ENCODE peak calls at places on chromosomes 3 and 15, in nine cellular contexts. X is transverse colon, Z is upper lobe of left lung, F is spleen, L is GM12878, U is Panc1, N is HCT116, A is K562, S is prostate gland. V is an unnamed sample. For H3K9me3, the result is how much of the 10 kb centered on the place peaks cover.

GRCh38 chr15:70258369-70259029 is 160.8 kb upstream of the TLE3 start:
- DNase-seq in X (peak), Z (peak), F (peak), L (no peak), U (no peak), N (no peak), A (no peak), S (no peak), V (no peak)

GRCh38 chr3:131898346-131898745 is 136.5 kb downstream of the CPNE4 start:
- DNase-seq in X (no peak), Z (no peak), F (no peak), L (no peak), U (no peak), N (no peak), A (no peak), S (no peak), V (no peak)

GRCh38 chr15:29852201-29852600 is 29.9 kb upstream of the TJP1 start:
- DNase-seq in X (no peak), Z (no peak), F (no peak), L (no peak), U (no peak), N (no peak), A (no peak), S (no peak), V (no peak)

GRCh38 chr15:42490246-42490742 is 647 bp downstream of the ZNF106 start:
- DNase-seq in X (no peak), Z (no peak), F (no peak), L (no peak), U (no peak), N (no peak), A (no peak), S (no peak), V (no peak)

GRCh38 chr3:38725726-38726410 is 76.4 kb upstream of the SCN5A start:
- DNase-seq in X (no peak), Z (no peak), F (no peak), L (no peak), U (no peak), N (no peak), A (peak), S (no peak), V (no peak)

GRCh38 chr3:178263236-178263916 is 272.9 kb upstream of the KCNMB2 start:
- DNase-seq in X (no peak), Z (no peak), F (no peak), L (no peak), U (no peak), N (no peak), A (no peak), S (no peak), V (no peak)

GRCh38 chr15:52415628-52416027 is 113.1 kb downstream of the MYO5A start:
- DNase-seq in X (no peak), Z (no peak), F (no peak), L (no peak), U (no peak), N (no peak), A (no peak), S (no peak), V (no peak)

GRCh38 chr15:89847101-89847500 is 32.4 kb upstream of the ANPEP start:
- DNase-seq in X (no peak), Z (peak), F (no peak), L (no peak), U (no peak), N (no peak), A (no peak), S (no peak), V (no peak)

GRCh38 chr15:99249270-99249817 is at the start of gene TTC23:
- DNase-seq in X (peak), Z (peak), F (no peak), L (no peak), U (peak), N (peak), A (no peak), S (peak), V (no peak)

GRCh38 chr3:173399001-173399400 is 1.5 kb downstream of the NLGN1 start:
- DNase-seq in X (no peak), Z (no peak), F (no peak), L (no peak), U (no peak), N (no peak), A (no peak), S (no peak), V (no peak)

GRCh38 chr15:63381301-63382192 is at the start of gene CA12:
- DNase-seq in X (peak), Z (peak), F (peak), L (no peak), U (no peak), N (no peak), A (no peak), S (peak), V (peak)

GRCh38 chr3:13414040-13414729 is 5.9 kb downstream of the NUP210 start:
- DNase-seq in X (peak), Z (peak), F (peak), L (peak), U (no peak), N (no peak), A (no peak), S (no peak), V (peak)

GRCh38 chr15:32817570-32817969 is 99.8 kb downstream of the GREM1 start:
- DNase-seq in X (no peak), Z (no peak), F (no peak), L (no peak), U (no peak), N (no peak), A (no peak), S (no peak), V (no peak)
- H3K27ac ChIP-seq in X (no peak), Z (no peak), F (no peak), L (no peak), U (no peak), N (no peak), A (no peak), S (no peak), V (no peak)

GRCh38 chr15:25230442-25230841 is 208.4 kb downstream of the UBE3A start:
- DNase-seq in X (no peak), Z (no peak), F (no peak), L (no peak), U (no peak), N (no peak), A (no peak), S (no peak), V (no peak)
- H3K9me3 ChIP-seq in X (under half), Z (under half), F (half or more), L (under half), U (under half), N (under half), A (under half), S (under half), V (half or more)

DNA sequence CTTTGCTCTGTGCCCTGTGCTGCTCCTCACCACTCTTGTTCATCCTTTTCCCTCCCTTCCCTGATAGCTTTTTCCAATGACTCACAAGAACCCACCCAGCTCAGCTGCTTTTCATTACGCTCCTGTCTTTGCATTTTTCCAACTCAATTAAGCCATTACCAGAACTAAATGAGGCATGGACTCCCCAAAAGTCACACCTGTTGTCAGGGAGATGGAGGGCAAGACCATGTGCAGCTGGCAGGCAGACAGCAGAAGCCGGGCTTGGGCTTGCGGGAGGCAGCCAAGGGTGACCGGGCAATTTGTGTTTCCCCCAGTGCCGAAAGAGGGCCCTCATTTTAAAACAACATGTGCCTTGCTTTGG is 64.3 kb downstream of the CASR start:
- DNase-seq in X (no peak), Z (no peak), F (peak), L (no peak), U (no peak), N (no peak), A (no peak), S (no peak), V (no peak)
- TF ChIP-seq POLR2AphosphoS5 in X (no peak), Z (no peak), F (no peak), L (no peak), U (no peak), N (no peak), A (no peak), S (no peak), V (no peak)

DNA sequence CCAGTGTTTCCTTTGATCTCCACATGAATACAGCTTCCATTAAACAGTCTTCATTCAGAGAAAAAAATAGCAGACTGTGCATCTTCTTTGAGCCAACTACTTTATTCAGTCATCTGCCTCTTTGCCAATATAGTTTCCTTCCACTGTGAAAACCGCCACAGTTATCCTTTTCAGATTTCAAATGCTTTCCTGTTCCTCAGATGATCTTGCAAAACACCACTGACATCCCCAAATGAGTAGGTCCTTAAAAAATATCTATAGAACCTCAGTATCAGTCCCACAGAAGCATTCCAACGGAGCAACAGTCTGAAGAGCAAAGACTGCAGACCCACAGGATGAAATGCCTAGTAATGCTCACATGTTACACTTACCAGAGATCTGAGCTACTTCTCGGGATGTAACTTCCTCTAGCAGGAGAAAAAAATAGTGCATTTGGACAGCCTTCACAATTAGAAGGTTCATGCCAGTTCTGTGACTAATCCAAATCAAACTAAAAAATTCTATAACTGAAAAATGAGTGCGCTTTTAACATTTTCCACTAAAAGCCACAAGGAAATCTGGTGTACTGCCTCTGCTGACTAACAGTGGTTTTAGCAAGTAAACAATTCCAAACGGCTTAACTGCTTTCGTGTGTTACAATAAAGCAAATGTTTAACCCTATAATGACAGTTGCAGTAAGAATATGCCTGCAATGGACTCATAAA is at the start of gene ANKRD28:
- DNase-seq in X (no peak), Z (peak), F (no peak), L (no peak), U (peak), N (peak), A (peak), S (no peak), V (no peak)
- H3K27ac ChIP-seq in X (peak), Z (peak), F (peak), L (peak), U (peak), N (peak), A (peak), S (peak), V (peak)

DNA sequence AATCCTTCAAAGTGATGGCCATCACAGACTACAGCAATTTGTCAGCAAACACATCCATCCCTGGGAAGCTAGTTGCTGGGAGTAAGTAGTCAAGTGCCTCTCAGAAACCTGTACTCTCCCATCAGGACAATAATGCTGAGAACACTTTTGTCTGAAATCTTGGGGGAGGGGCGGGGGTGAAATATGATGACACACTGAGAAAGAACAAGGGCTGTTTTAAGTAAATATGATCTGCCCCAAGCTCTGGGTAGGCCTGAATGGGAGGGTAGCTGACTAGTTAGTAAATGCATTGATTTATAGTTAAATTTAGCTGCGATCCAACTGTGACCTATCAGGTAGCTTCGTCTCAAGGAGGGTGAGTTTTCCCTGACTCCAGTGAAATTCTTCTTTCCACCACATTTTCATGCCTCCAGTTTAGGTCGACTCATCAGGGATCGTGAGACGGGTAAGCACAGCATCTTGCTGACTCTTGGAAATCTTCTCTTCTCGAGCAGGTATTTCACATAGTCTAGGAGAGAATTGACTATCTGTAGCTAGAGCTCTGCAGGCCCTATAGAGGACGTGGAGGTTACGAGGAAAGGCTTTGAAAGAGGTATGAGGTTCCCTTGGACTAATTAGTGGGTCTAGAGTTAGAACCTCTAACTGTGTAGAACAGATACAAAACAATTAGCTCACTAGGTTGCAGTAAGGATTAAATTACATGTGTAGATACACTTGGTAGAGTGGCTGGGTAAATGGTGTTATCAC is 213.4 kb upstream of the SLC2A2 start:
- DNase-seq in X (no peak), Z (no peak), F (no peak), L (no peak), U (no peak), N (no peak), A (peak), S (no peak), V (no peak)
- H3K9me3 ChIP-seq in X (under half), Z (under half), F (under half), L (under half), U (under half), N (under half), A (under half), S (under half), V (under half)

DNA sequence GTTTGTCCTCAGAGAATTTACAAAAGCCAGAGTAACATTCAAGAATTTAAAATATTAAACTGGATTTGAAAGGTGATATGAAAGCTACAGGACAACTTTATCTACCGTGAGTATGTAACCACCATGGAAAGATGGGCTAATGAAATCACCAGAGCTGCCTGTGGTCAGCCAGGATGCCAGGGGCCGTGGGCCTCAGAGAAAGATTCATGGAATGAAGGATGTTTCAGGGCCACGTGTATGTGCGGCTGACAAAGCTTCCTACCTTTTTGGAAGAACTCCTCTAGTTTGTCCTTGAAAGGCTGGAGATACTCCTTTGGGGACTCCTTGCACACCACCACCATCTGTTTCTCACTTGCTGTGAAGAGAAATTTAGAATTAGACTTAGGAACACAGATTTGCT is 138.9 kb downstream of the GREM1 start:
- DNase-seq in X (no peak), Z (no peak), F (no peak), L (no peak), U (no peak), N (no peak), A (no peak), S (no peak), V (no peak)
- TF ChIP-seq POLR2AphosphoS5 in X (no peak), Z (no peak), F (no peak), L (no peak), U (no peak), N (no peak), A (no peak), S (no peak), V (no peak)

GRCh38 chr3:157871248-157871647 is 235.0 kb downstream of the SHOX2 start:
- DNase-seq in X (no peak), Z (no peak), F (no peak), L (no peak), U (no peak), N (no peak), A (no peak), S (no peak), V (no peak)

GRCh38 chr3:157865449-157865862 is 240.8 kb downstream of the SHOX2 start:
- DNase-seq in X (peak), Z (no peak), F (peak), L (peak), U (no peak), N (peak), A (peak), S (no peak), V (no peak)

GRCh38 chr3:157868168-157868567 is 238.1 kb downstream of the SHOX2 start:
- DNase-seq in X (no peak), Z (no peak), F (no peak), L (no peak), U (no peak), N (no peak), A (no peak), S (no peak), V (no peak)

GRCh38 chr3:157871838-157872497 is 234.3 kb downstream of the SHOX2 start:
- DNase-seq in X (no peak), Z (no peak), F (no peak), L (no peak), U (no peak), N (no peak), A (no peak), S (no peak), V (no peak)

DNA sequence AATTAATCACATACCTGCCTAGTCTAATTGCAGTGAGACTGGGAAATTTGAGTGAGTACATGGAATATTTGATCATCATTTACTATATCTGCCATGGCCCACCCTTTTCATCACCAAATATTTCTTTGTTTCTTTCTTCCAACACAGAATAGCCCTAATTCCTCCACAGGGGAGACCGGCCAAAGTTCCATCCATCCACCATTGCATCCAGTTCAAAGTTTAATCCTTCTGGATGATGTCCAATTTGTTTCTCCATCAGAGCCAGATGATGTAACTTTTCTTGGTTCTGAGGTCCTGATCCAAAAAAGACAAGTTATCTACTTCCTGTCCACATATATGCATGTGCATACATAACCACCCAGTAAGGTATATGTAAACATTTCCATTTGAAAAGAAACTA is 237.3 kb downstream of the SHOX2 start:
- DNase-seq in X (no peak), Z (no peak), F (no peak), L (no peak), U (no peak), N (no peak), A (no peak), S (no peak), V (no peak)
- H3K27ac ChIP-seq in X (no peak), Z (no peak), F (no peak), L (no peak), U (no peak), N (no peak), A (no peak), S (no peak), V (no peak)

GRCh38 chr15:24746094-24746493 is 70.5 kb downstream of the NPAP1 start:
- DNase-seq in X (no peak), Z (no peak), F (no peak), L (no peak), U (no peak), N (no peak), A (no peak), S (no peak), V (no peak)
- H3K9me3 ChIP-seq in X (under half), Z (under half), F (under half), L (under half), U (under half), N (under half), A (under half), S (under half), V (under half)